ENCODE peak calls at places on chromosomes 11 and 22, in six cellular contexts. B, P, Y, Z, H and X are unnamed samples. For H3K4me1 and H3K27me3, the result is how much of the 10 kb centered on the place peaks cover.

GRCh38 chr11:79258606-79259005 is 182.2 kb downstream of the TENM4 start:
- DNase-seq in Y (no peak), H (no peak), P (no peak), Z (no peak), B (no peak), X (peak)

GRCh38 chr11:2796091-2796490 is 89.5 kb downstream of the CDKN1C start:
- DNase-seq in P (no peak), B (peak), Y (no peak), Z (no peak), H (no peak), X (no peak)

GRCh38 chr11:15607361-15608036 is 492.8 kb downstream of the INSC start:
- DNase-seq in Y (no peak), B (no peak), H (no peak), P (no peak), Z (no peak), X (no peak)

GRCh38 chr11:77411717-77412441 is 62.0 kb downstream of the PAK1 start:
- DNase-seq in H (peak), P (peak), B (peak), Y (peak), Z (peak), X (peak)

GRCh38 chr22:21054714-21055563 is 9.2 kb downstream of the LRRC74B start:
- DNase-seq in B (no peak), P (no peak), H (no peak), Y (no peak), Z (no peak), X (no peak)

GRCh38 chr11:22244986-22245592 is 52.2 kb downstream of the ANO5 start:
- DNase-seq in B (no peak), P (peak), Y (peak), Z (peak), H (peak), X (peak)

GRCh38 chr11:50077526-50077925 is 44.9 kb downstream of the OR4C45 start:
- DNase-seq in Y (no peak), B (no peak), Z (no peak), H (no peak), P (no peak), X (no peak)

GRCh38 chr11:13008625-13009475 is at the start of gene RASSF10:
- DNase-seq in P (peak), Y (peak), H (peak), B (peak), Z (no peak), X (peak)

GRCh38 chr11:65786786-65787636 is at the start of gene OVOL1:
- DNase-seq in B (no peak), H (no peak), P (peak), Z (no peak), Y (peak), X (no peak)

GRCh38 chr22:49963647-49964026 is 3.1 kb downstream of the PIM3 start:
- DNase-seq in Y (no peak), P (no peak), Z (no peak), B (peak), H (no peak), X (no peak)

GRCh38 chr11:123434262-123434661 is 4.2 kb downstream of the GRAMD1B start:
- DNase-seq in B (no peak), H (no peak), P (no peak), Y (peak), Z (no peak), X (no peak)

GRCh38 chr11:19711911-19712280 is 741 bp upstream of the NAV2 start:
- DNase-seq in Y (peak), H (no peak), P (peak), B (no peak), Z (no peak), X (no peak)

GRCh38 chr11:115081972-115082371 is 403.6 kb downstream of the NXPE2 start:
- DNase-seq in Z (no peak), P (no peak), Y (no peak), H (no peak), B (no peak), X (no peak)

GRCh38 chr11:75633409-75634011 is 35.3 kb downstream of the MAP6 start:
- DNase-seq in Y (peak), H (no peak), B (no peak), Z (no peak), P (no peak), X (no peak)

GRCh38 chr11:109077340-109077927 is 344.6 kb upstream of the C11orf87 start:
- DNase-seq in Z (no peak), Y (no peak), H (no peak), P (no peak), B (no peak), X (no peak)

GRCh38 chr22:30948930-30949342 is 19.6 kb downstream of the MORC2 start:
- DNase-seq in Z (no peak), Y (no peak), B (no peak), H (peak), P (no peak), X (no peak)

GRCh38 chr11:7089328-7090251 is 792 bp downstream of the RBMXL2 start:
- DNase-seq in B (no peak), Y (no peak), Z (no peak), P (no peak), H (no peak), X (no peak)

GRCh38 chr11:102026975-102027374 is 20.3 kb upstream of the CFAP300 start:
- DNase-seq in Y (peak), P (no peak), H (peak), B (no peak), Z (peak), X (no peak)

GRCh38 chr11:101430236-101430635 is 153.6 kb downstream of the TRPC6 start:
- DNase-seq in Z (peak), B (no peak), P (no peak), H (no peak), Y (no peak), X (no peak)

GRCh38 chr11:65489706-65490310 is 9.0 kb upstream of the MALAT1 start:
- DNase-seq in B (peak), Z (peak), P (no peak), Y (peak), H (no peak), X (peak)

GRCh38 chr22:17788528-17789378 is 14.5 kb upstream of the BID start:
- DNase-seq in Z (no peak), B (no peak), P (no peak), Y (no peak), H (no peak), X (no peak)

GRCh38 chr11:9219115-9219514 is 46.0 kb downstream of the DENND5A start:
- DNase-seq in P (no peak), H (peak), Z (peak), Y (no peak), B (no peak), X (peak)

GRCh38 chr11:47004595-47005033 is 68.1 kb downstream of the CSTPP1 start:
- DNase-seq in Z (peak), H (peak), B (peak), P (peak), Y (peak), X (peak)

GRCh38 chr22:23847991-23848864 is 9.4 kb upstream of the DERL3 start:
- DNase-seq in H (no peak), Y (no peak), Z (no peak), B (no peak), P (no peak), X (no peak)

GRCh38 chr11:46293616-46294015 is 16.2 kb downstream of the CREB3L1 start:
- DNase-seq in Z (peak), H (peak), P (no peak), B (no peak), Y (no peak), X (peak)

GRCh38 chr11:125525303-125525702 is 29.2 kb upstream of the FEZ1 start:
- DNase-seq in Z (no peak), Y (no peak), P (no peak), B (no peak), H (no peak), X (no peak)

GRCh38 chr22:45857519-45857918 is 119.4 kb downstream of the WNT7B start:
- DNase-seq in H (no peak), P (no peak), Z (no peak), Y (no peak), B (no peak), X (no peak)

GRCh38 chr11:10375280-10376048 is 70.6 kb downstream of the ADM start:
- DNase-seq in B (no peak), H (no peak), Y (no peak), Z (peak), P (no peak), X (peak)

GRCh38 chr11:123103326-123103980 is 41.5 kb upstream of the HSPA8 start:
- DNase-seq in H (peak), P (peak), Y (peak), Z (peak), B (peak), X (peak)

GRCh38 chr11:80822248-80822647 is 1381.4 kb upstream of the TENM4 start:
- DNase-seq in P (no peak), Z (no peak), B (no peak), Y (no peak), H (no peak), X (no peak)

GRCh38 chr11:32032052-32032451 is 58.8 kb upstream of the RCN1 start:
- DNase-seq in B (no peak), Y (no peak), P (no peak), Z (no peak), H (no peak), X (no peak)

GRCh38 chr22:45302047-45302446 is 7.7 kb upstream of the FAM118A start:
- DNase-seq in B (no peak), Z (peak), Y (peak), H (peak), P (no peak), X (peak)

GRCh38 chr22:50727678-50728522 is 10.1 kb upstream of the ACR start:
- DNase-seq in Z (no peak), B (peak), P (peak), H (no peak), Y (no peak), X (no peak)

GRCh38 chr11:64714664-64715063 is 8.3 kb downstream of the NRXN2 start:
- DNase-seq in B (no peak), Z (no peak), Y (no peak), P (no peak), H (no peak), X (no peak)

GRCh38 chr11:119797137-119797611 is 68.2 kb upstream of the NECTIN1 start:
- DNase-seq in Z (no peak), P (no peak), B (no peak), H (no peak), Y (peak), X (no peak)

GRCh38 chr11:9874466-9874865 is 210.6 kb downstream of the SWAP70 start:
- DNase-seq in B (no peak), Z (no peak), P (no peak), H (no peak), Y (no peak), X (no peak)

GRCh38 chr11:46380340-46381045 is 976 bp upstream of the MDK start:
- DNase-seq in Z (peak), P (peak), H (peak), B (peak), Y (peak), X (peak)

GRCh38 chr11:48012051-48012391 is 31.7 kb downstream of the PTPRJ start:
- DNase-seq in Y (peak), B (no peak), Z (no peak), H (no peak), P (no peak), X (no peak)

GRCh38 chr11:65156926-65157325 is 13.1 kb upstream of the SPDYC start:
- DNase-seq in P (no peak), B (no peak), H (no peak), Y (no peak), Z (no peak), X (no peak)

GRCh38 chr11:28674432-28675076 is 566.4 kb downstream of the METTL15 start:
- DNase-seq in Y (no peak), B (no peak), H (peak), P (peak), Z (peak), X (peak)

GRCh38 chr22:39917091-39917703 is 16.3 kb downstream of the GRAP2 start:
- DNase-seq in Y (no peak), H (no peak), B (no peak), Z (no peak), P (no peak), X (no peak)

GRCh38 chr22:39923689-39924088 is 22.8 kb downstream of the GRAP2 start:
- DNase-seq in B (no peak), Y (no peak), H (no peak), Z (no peak), P (no peak), X (no peak)

GRCh38 chr22:39917776-39918493 is 17.1 kb downstream of the GRAP2 start:
- DNase-seq in Y (no peak), B (no peak), P (no peak), H (no peak), Z (peak), X (no peak)

GRCh38 chr22:39916496-39916895 is 15.6 kb downstream of the GRAP2 start:
- DNase-seq in P (no peak), Y (no peak), Z (no peak), H (no peak), B (no peak), X (no peak)

DNA sequence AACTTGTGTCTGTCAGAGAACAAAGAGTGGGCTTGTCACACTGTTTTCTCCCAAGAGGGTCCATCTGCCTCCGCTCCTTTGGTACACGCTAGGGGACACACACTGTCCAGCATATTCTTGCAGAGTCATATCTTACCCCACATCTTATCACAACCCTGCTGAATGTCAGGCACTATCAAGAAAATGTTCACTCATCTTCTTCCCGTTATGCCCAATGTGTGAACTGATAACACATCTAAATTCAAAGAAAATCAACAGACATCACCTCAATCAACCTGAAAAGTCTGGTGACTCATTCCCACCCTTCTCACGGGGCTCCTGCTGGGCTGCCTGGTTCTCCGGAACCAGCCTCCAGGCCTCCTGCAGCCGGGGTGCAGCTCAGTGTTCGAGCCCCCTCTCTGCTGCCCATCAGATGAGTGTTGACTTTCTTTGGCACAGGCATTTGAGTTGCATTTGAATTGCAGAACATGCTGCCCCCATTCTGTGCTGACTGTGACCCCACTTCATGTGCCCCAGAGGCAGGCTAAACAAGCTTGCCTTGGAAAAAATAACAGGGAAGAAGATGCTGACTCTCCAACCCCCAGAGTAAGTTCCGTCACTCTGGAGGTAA is 19.4 kb downstream of the GRAP2 start:
- DNase-seq in Z (no peak), H (no peak), B (no peak), P (no peak), Y (no peak), X (no peak)
- H3K4me1 ChIP-seq in Z (under half), H (under half), B (under half), P (under half), Y (under half), X (under half)

GRCh38 chr22:22742641-22743040 is 98.2 kb downstream of the GGTLC2 start:
- DNase-seq in Z (no peak), H (no peak), B (no peak), P (no peak), Y (no peak), X (no peak)
- H3K27me3 ChIP-seq in Z (under half), H (half or more), B (under half), P (under half), Y (under half), X (half or more)

GRCh38 chr11:8196749-8197148 is 27.9 kb upstream of the RIC3 start:
- DNase-seq in B (no peak), H (no peak), P (no peak), Z (no peak), Y (no peak), X (no peak)
- H3K4me1 ChIP-seq in B (under half), H (under half), P (under half), Z (under half), Y (under half), X (under half)

GRCh38 chr22:39927544-39927943 is 26.7 kb downstream of the GRAP2 start:
- DNase-seq in Y (no peak), P (no peak), Z (no peak), B (no peak), H (no peak), X (no peak)
- H3K27me3 ChIP-seq in Y (under half), P (half or more), Z (under half), B (half or more), H (half or more), X (half or more)

GRCh38 chr22:37661160-37661924 is 2.8 kb downstream of the PDXP start:
- DNase-seq in P (no peak), B (no peak), Z (peak), Y (no peak), H (peak), X (peak)
- H3K4me1 ChIP-seq in P (under half), B (under half), Z (under half), Y (under half), H (under half), X (under half)

GRCh38 chr22:41532908-41533825 is 11.1 kb downstream of the POLR3H start:
- DNase-seq in P (no peak), Y (peak), H (peak), Z (peak), B (peak), X (peak)
- H3K27me3 ChIP-seq in P (under half), Y (under half), H (under half), Z (under half), B (under half), X (under half)

GRCh38 chr22:38881464-38881871 is 9.5 kb upstream of the CBX6 start:
- DNase-seq in Z (peak), P (no peak), H (no peak), Y (no peak), B (peak), X (peak)

GRCh38 chr22:38879102-38879729 is 7.2 kb upstream of the CBX6 start:
- DNase-seq in B (no peak), P (no peak), Y (no peak), H (no peak), Z (no peak), X (peak)

GRCh38 chr22:38878001-38878400 is 6.0 kb upstream of the CBX6 start:
- DNase-seq in Y (no peak), H (no peak), P (no peak), B (no peak), Z (no peak), X (no peak)

GRCh38 chr22:38881997-38882396 is 10.0 kb upstream of the CBX6 start:
- DNase-seq in B (no peak), P (no peak), Z (no peak), Y (no peak), H (no peak), X (no peak)

GRCh38 chr22:38879961-38880360 is 7.9 kb upstream of the CBX6 start:
- DNase-seq in B (no peak), Z (no peak), Y (no peak), H (no peak), P (no peak), X (no peak)
- H3K4me1 ChIP-seq in B (under half), Z (under half), Y (under half), H (under half), P (under half), X (under half)

GRCh38 chr22:40764743-40765441 is 54.3 kb downstream of the SLC25A17 start:
- DNase-seq in Y (no peak), B (no peak), Z (no peak), P (no peak), H (no peak), X (no peak)
- H3K27me3 ChIP-seq in Y (under half), B (under half), Z (under half), P (under half), H (under half), X (under half)